ENCODE peak calls at places on chromosomes 6 and 20, in four cellular contexts. C is GM12865, Q is T-helper 1 cell, B is posterior vena cava. J is an unnamed sample.

GRCh38 chr20:21411725-21412124 is 14.4 kb upstream of the NKX2-4 start:
- DNase-seq in B (no peak), C (no peak), Q (no peak), J (no peak)

GRCh38 chr6:2579241-2579761 is 171.4 kb downstream of the MYLK4 start:
- DNase-seq in C (no peak), Q (no peak), B (no peak), J (no peak)

GRCh38 chr20:32535953-32536823 is 48.9 kb downstream of the NOL4L start:
- DNase-seq in C (peak), Q (peak), B (no peak), J (peak)

GRCh38 chr6:112086744-112087135 is 542 bp downstream of the TUBE1 start:
- DNase-seq in Q (no peak), B (no peak), C (peak), J (no peak)

GRCh38 chr20:57136734-57137133 is 129.7 kb downstream of the BMP7 start:
- DNase-seq in Q (no peak), C (no peak), B (no peak), J (no peak)

GRCh38 chr6:101645770-101646169 is 252.3 kb downstream of the GRIK2 start:
- DNase-seq in Q (no peak), B (no peak), C (no peak), J (no peak)

GRCh38 chr6:71181565-71181964 is 107.0 kb upstream of the OGFRL1 start:
- DNase-seq in B (no peak), C (no peak), Q (no peak), J (no peak)

GRCh38 chr6:94510877-94511276 is 1066.5 kb upstream of the MANEA start:
- DNase-seq in B (peak), Q (no peak), C (no peak), J (peak)

GRCh38 chr20:63976980-63977391 is 2.5 kb downstream of the SAMD10 start:
- DNase-seq in Q (no peak), B (peak), C (no peak), J (peak)

GRCh38 chr6:128494440-128494839 is 26.0 kb downstream of the PTPRK start:
- DNase-seq in C (no peak), B (no peak), Q (no peak), J (no peak)

GRCh38 chr20:57012691-57013090 is 253.8 kb downstream of the BMP7 start:
- DNase-seq in B (no peak), Q (no peak), C (no peak), J (no peak)

GRCh38 chr6:33418690-33419291 is 884 bp upstream of the CUTA start:
- DNase-seq in Q (no peak), C (peak), B (peak), J (no peak)

GRCh38 chr20:48962976-48963730 is 41.6 kb downstream of the ARFGEF2 start:
- DNase-seq in B (no peak), C (no peak), Q (no peak), J (no peak)

GRCh38 chr6:132228894-132229293 is 172.4 kb downstream of the MOXD1 start:
- DNase-seq in B (no peak), Q (no peak), C (no peak), J (no peak)

GRCh38 chr20:33399924-33400323 is 1.4 kb downstream of the CDK5RAP1 start:
- DNase-seq in Q (no peak), C (no peak), B (no peak), J (no peak)

GRCh38 chr6:159002432-159003160 is 2.6 kb upstream of the RSPH3 start:
- DNase-seq in C (no peak), B (no peak), Q (no peak), J (no peak)

GRCh38 chr20:58749098-58749766 is 56.6 kb downstream of the NPEPL1 start:
- DNase-seq in B (no peak), Q (no peak), C (no peak), J (no peak)

GRCh38 chr6:15907914-15908518 is 220.9 kb upstream of the MYLIP start:
- DNase-seq in C (no peak), B (no peak), Q (no peak), J (no peak)

GRCh38 chr6:130503146-130503545 is 137.3 kb downstream of the TMEM200A start:
- DNase-seq in B (no peak), Q (no peak), C (no peak), J (no peak)

GRCh38 chr20:59004763-59005522 is 2.1 kb downstream of the CTSZ start:
- DNase-seq in Q (no peak), B (peak), C (peak), J (peak)

GRCh38 chr20:48467622-48468021 is 360.2 kb downstream of the PREX1 start:
- DNase-seq in B (peak), Q (no peak), C (peak), J (no peak)

GRCh38 chr6:139336488-139336887 is 38.0 kb downstream of the CITED2 start:
- DNase-seq in B (no peak), Q (no peak), C (peak), J (no peak)

GRCh38 chr20:4613718-4614620 is 107.7 kb upstream of the PRND start:
- DNase-seq in B (no peak), C (peak), Q (peak), J (no peak)

GRCh38 chr6:69861986-69862385 is 4.4 kb upstream of the COL19A1 start:
- DNase-seq in C (no peak), Q (no peak), B (no peak), J (no peak)

GRCh38 chr6:151014404-151015150 is 149.1 kb downstream of the MTHFD1L start:
- DNase-seq in B (no peak), Q (peak), C (peak), J (peak)

GRCh38 chr6:161744211-161745067 is 470.6 kb upstream of the AGPAT4 start:
- DNase-seq in Q (no peak), B (no peak), C (no peak), J (no peak)

GRCh38 chr6:68777956-68778355 is 142.9 kb downstream of the ADGRB3 start:
- DNase-seq in B (no peak), C (no peak), Q (no peak), J (no peak)

GRCh38 chr6:169930799-169931198 is 179.4 kb downstream of the ERMARD start:
- DNase-seq in B (no peak), C (no peak), Q (no peak), J (no peak)

GRCh38 chr20:62263396-62263795 is 25.1 kb downstream of the OSBPL2 start:
- DNase-seq in C (no peak), B (no peak), Q (no peak), J (no peak)

GRCh38 chr6:130252527-130253237 is 29.9 kb upstream of the SAMD3 start:
- DNase-seq in B (no peak), C (no peak), Q (no peak), J (no peak)

GRCh38 chr20:59948828-59949720 is 8.9 kb downstream of the FAM217B start:
- DNase-seq in B (no peak), Q (no peak), C (peak), J (no peak)

GRCh38 chr6:143414769-143415168 is 35.7 kb downstream of the ADAT2 start:
- DNase-seq in Q (no peak), B (no peak), C (no peak), J (no peak)

GRCh38 chr20:44745560-44746366 is at the start of gene KCNK15:
- DNase-seq in B (peak), Q (no peak), C (peak), J (peak)

GRCh38 chr6:149852180-149852579 is 12.0 kb downstream of the LRP11 start:
- DNase-seq in Q (no peak), C (peak), B (no peak), J (no peak)

GRCh38 chr20:46757754-46758678 is 48.6 kb downstream of the SLC2A10 start:
- DNase-seq in C (peak), Q (no peak), B (no peak), J (no peak)

GRCh38 chr6:659716-660581 is 3.0 kb upstream of the HUS1B start:
- DNase-seq in C (no peak), B (no peak), Q (no peak), J (no peak)